ENCODE peak calls at places on chromosomes 3 and 15, in seven cellular contexts. R, T, Z, D, H, Q and G are unnamed samples.

GRCh38 chr3:17638351-17638750 is 104.1 kb downstream of the TBC1D5 start:
- DNase-seq in R (no peak), T (no peak), Z (peak; percentile 16), D (no peak), H (no peak), Q (no peak), G (no peak)

GRCh38 chr15:36888018-36888992 is 212.0 kb downstream of the MEIS2 start:
- DNase-seq in R (peak; percentile 71), T (peak; percentile 28), Z (no peak), D (no peak), H (no peak), Q (peak; percentile 60), G (no peak)

GRCh38 chr15:73464602-73465001 is 21.6 kb downstream of the REC114 start:
- DNase-seq in R (no peak), T (no peak), Z (no peak), D (no peak), H (no peak), Q (no peak), G (peak; percentile 11)

GRCh38 chr3:86794336-86795065 is 196.4 kb downstream of the VGLL3 start:
- DNase-seq in R (no peak), T (no peak), Z (no peak), D (no peak), H (no peak), Q (no peak), G (no peak)

GRCh38 chr3:142849148-142849547 is 39.7 kb downstream of the PCOLCE2 start:
- DNase-seq in R (no peak), T (no peak), Z (no peak), D (no peak), H (no peak), Q (no peak), G (no peak)

GRCh38 chr3:190323241-190323617 is 983 bp upstream of the CLDN1 start:
- DNase-seq in R (no peak), T (no peak), Z (no peak), D (peak; percentile 21), H (no peak), Q (no peak), G (peak; percentile 60)

GRCh38 chr3:62954579-62954978 is 79.4 kb upstream of the CADPS start:
- DNase-seq in R (no peak), T (no peak), Z (no peak), D (no peak), H (no peak), Q (no peak), G (no peak)

GRCh38 chr3:39141211-39141995 is 12.0 kb downstream of the CSRNP1 start:
- DNase-seq in R (no peak), T (peak; percentile 66), Z (no peak), D (peak; percentile 75), H (peak; percentile 40), Q (no peak), G (peak; percentile 92)

GRCh38 chr3:170360916-170361315 is 3.4 kb downstream of the SKIL start:
- DNase-seq in R (no peak), T (no peak), Z (no peak), D (no peak), H (no peak), Q (no peak), G (no peak)

GRCh38 chr3:150426292-150426691 is 18.2 kb downstream of the TSC22D2 start:
- DNase-seq in R (no peak), T (no peak), Z (no peak), D (no peak), H (no peak), Q (no peak), G (no peak)

GRCh38 chr15:81280696-81281095 is 43.2 kb downstream of the STARD5 start:
- DNase-seq in R (no peak), T (no peak), Z (no peak), D (no peak), H (no peak), Q (no peak), G (no peak)

GRCh38 chr3:194367992-194368841 is 1.3 kb downstream of the LRRC15 start:
- DNase-seq in R (peak; percentile 48), T (no peak), Z (peak; percentile 75), D (no peak), H (peak; percentile 45), Q (no peak), G (no peak)

GRCh38 chr15:95394186-95395067 is 936.1 kb upstream of the NR2F2 start:
- DNase-seq in R (no peak), T (no peak), Z (no peak), D (no peak), H (no peak), Q (no peak), G (no peak)

GRCh38 chr3:79217096-79217495 is 550.7 kb downstream of the ROBO1 start:
- DNase-seq in R (no peak), T (no peak), Z (no peak), D (no peak), H (no peak), Q (no peak), G (no peak)

GRCh38 chr15:69685524-69686452 is 233.2 kb downstream of the RPLP1 start:
- DNase-seq in R (no peak), T (no peak), Z (no peak), D (no peak), H (no peak), Q (no peak), G (no peak)

GRCh38 chr15:89113263-89113662 is 25.0 kb downstream of the ABHD2 start:
- DNase-seq in R (no peak), T (no peak), Z (no peak), D (no peak), H (no peak), Q (no peak), G (no peak)

GRCh38 chr3:134650431-134651346 is at the start of gene KY:
- DNase-seq in R (peak; percentile 77), T (peak; percentile 78), Z (peak; percentile 21), D (peak; percentile 67), H (no peak), Q (peak; percentile 59), G (peak; percentile 67)

GRCh38 chr3:139122612-139123011 is 77.9 kb upstream of the PRR23C start:
- DNase-seq in R (no peak), T (no peak), Z (no peak), D (no peak), H (no peak), Q (no peak), G (no peak)

GRCh38 chr3:133494469-133494868 is 79.0 kb upstream of the CDV3 start:
- DNase-seq in R (peak; percentile 47), T (no peak), Z (no peak), D (no peak), H (no peak), Q (peak; percentile 63), G (peak; percentile 68)

GRCh38 chr3:67461667-67462142 is 192.7 kb downstream of the SUCLG2 start:
- DNase-seq in R (no peak), T (peak; percentile 49), Z (peak; percentile 42), D (peak; percentile 25), H (no peak), Q (peak; percentile 53), G (no peak)

GRCh38 chr3:34175636-34176186 is 377.3 kb downstream of the PDCD6IP start:
- DNase-seq in R (no peak), T (no peak), Z (no peak), D (no peak), H (no peak), Q (no peak), G (no peak)

GRCh38 chr3:52150357-52150756 is 3.9 kb downstream of the POC1A start:
- DNase-seq in R (no peak), T (no peak), Z (no peak), D (no peak), H (no peak), Q (no peak), G (no peak)

GRCh38 chr3:65953301-65953812 is 85.4 kb downstream of the MAGI1 start:
- DNase-seq in R (no peak), T (no peak), Z (no peak), D (no peak), H (no peak), Q (no peak), G (peak; percentile 92)

GRCh38 chr15:84685304-84685703 is 27.3 kb upstream of the NMB start:
- DNase-seq in R (no peak), T (peak; percentile 79), Z (peak; percentile 80), D (no peak), H (peak; percentile 84), Q (peak; percentile 18), G (peak; percentile 35)

GRCh38 chr15:70976856-70977255 is 84.2 kb downstream of the LRRC49 start:
- DNase-seq in R (no peak), T (no peak), Z (peak; percentile 67), D (no peak), H (peak; percentile 63), Q (no peak), G (no peak)

GRCh38 chr15:70974004-70974832 is 81.6 kb downstream of the LRRC49 start:
- DNase-seq in R (no peak), T (no peak), Z (peak; percentile 41), D (no peak), H (peak; percentile 62), Q (no peak), G (peak; percentile 3)
- TF ChIP-seq CTCF in R (peak; percentile 32), T (peak; percentile 20), Z (peak; percentile 26), D (no peak), H (peak; percentile 86), Q (peak; percentile 38), G (peak; percentile 55)

GRCh38 chr3:130897316-130897715 is 3.4 kb downstream of the ATP2C1 start:
- DNase-seq in R (no peak), T (no peak), Z (no peak), D (no peak), H (no peak), Q (no peak), G (no peak)
- TF ChIP-seq CTCF in R (no peak), T (no peak), Z (no peak), D (no peak), H (no peak), Q (no peak), G (no peak)

GRCh38 chr15:57111002-57111401 is 192.6 kb downstream of the TCF12 start:
- DNase-seq in R (no peak), T (no peak), Z (no peak), D (no peak), H (no peak), Q (no peak), G (no peak)
- TF ChIP-seq CTCF in R (no peak), T (peak; percentile 28), Z (peak; percentile 3), D (no peak), H (peak; percentile 51), Q (peak; percentile 41), G (no peak)

GRCh38 chr3:94525039-94525438 is 462.2 kb downstream of the NSUN3 start:
- DNase-seq in R (peak; percentile 15), T (no peak), Z (no peak), D (peak; percentile 42), H (no peak), Q (peak; percentile 43), G (no peak)

GRCh38 chr3:94520364-94520763 is 457.5 kb downstream of the NSUN3 start:
- DNase-seq in R (no peak), T (no peak), Z (no peak), D (no peak), H (no peak), Q (no peak), G (no peak)

GRCh38 chr3:94524102-94524922 is 461.5 kb downstream of the NSUN3 start:
- DNase-seq in R (no peak), T (no peak), Z (no peak), D (no peak), H (no peak), Q (no peak), G (no peak)

DNA sequence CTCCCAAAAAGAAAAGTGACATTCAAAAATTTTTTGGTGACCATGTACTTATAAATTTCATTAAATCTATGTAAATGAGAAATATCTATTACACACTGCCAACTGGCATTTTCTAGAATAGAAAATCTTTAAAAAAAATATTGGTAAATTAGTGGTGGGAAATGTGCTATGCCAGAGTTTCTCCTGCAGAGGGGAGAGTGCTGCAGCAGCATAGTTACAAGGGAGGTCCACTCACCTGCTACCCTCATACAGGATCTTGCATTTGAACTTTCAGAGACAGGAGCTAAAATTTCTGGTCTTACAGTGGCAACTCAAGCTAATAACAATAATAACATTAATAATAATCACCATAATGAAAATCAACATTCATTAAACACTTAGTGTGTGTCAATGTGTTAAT is 459.6 kb downstream of the NSUN3 start:
- DNase-seq in R (no peak), T (no peak), Z (no peak), D (no peak), H (no peak), Q (peak; percentile 8), G (peak; percentile 11)
- TF ChIP-seq CTCF in R (peak; percentile 43), T (no peak), Z (no peak), D (no peak), H (no peak), Q (peak; percentile 61), G (peak; percentile 29)